ENCODE peak calls at places on chromosomes 11 and 22, in seven cellular contexts. One of them, this sample, is unnamed.

GRCh38 chr11:43955381-43956118 is 13.1 kb downstream of the C11orf96 start:
- DNase-seq in Peyer's patch: no peak
- DNase-seq in cardiac muscle cell: peak; percentile 34
- DNase-seq in A549: no peak
- DNase-seq in OCI-LY7: no peak
- DNase-seq in tibial artery: no peak
- DNase-seq in CD4-positive, alpha-beta memory T cell: no peak
- DNase-seq in this sample: no peak

GRCh38 chr11:133865466-133865865 is 20.2 kb upstream of the SPATA19 start:
- DNase-seq in OCI-LY7: no peak
- DNase-seq in CD4-positive, alpha-beta memory T cell: no peak
- DNase-seq in A549: no peak
- DNase-seq in Peyer's patch: no peak
- DNase-seq in cardiac muscle cell: no peak
- DNase-seq in tibial artery: no peak
- DNase-seq in this sample: no peak

GRCh38 chr11:130720232-130720787 is 196.0 kb downstream of the SNX19 start:
- DNase-seq in CD4-positive, alpha-beta memory T cell: no peak
- DNase-seq in A549: no peak
- DNase-seq in Peyer's patch: no peak
- DNase-seq in cardiac muscle cell: no peak
- DNase-seq in tibial artery: no peak
- DNase-seq in OCI-LY7: no peak
- DNase-seq in this sample: no peak

GRCh38 chr11:57094206-57094940 is 87.4 kb upstream of the LRRC55 start:
- DNase-seq in A549: no peak
- DNase-seq in tibial artery: no peak
- DNase-seq in CD4-positive, alpha-beta memory T cell: no peak
- DNase-seq in cardiac muscle cell: no peak
- DNase-seq in OCI-LY7: no peak
- DNase-seq in Peyer's patch: no peak
- DNase-seq in this sample: no peak

GRCh38 chr11:27807594-27807993 is 107.3 kb upstream of the BDNF start:
- DNase-seq in cardiac muscle cell: no peak
- DNase-seq in OCI-LY7: no peak
- DNase-seq in CD4-positive, alpha-beta memory T cell: no peak
- DNase-seq in A549: no peak
- DNase-seq in tibial artery: no peak
- DNase-seq in Peyer's patch: no peak
- DNase-seq in this sample: no peak

GRCh38 chr11:115247953-115248352 is 256.3 kb downstream of the CADM1 start:
- DNase-seq in A549: no peak
- DNase-seq in OCI-LY7: no peak
- DNase-seq in CD4-positive, alpha-beta memory T cell: no peak
- DNase-seq in tibial artery: no peak
- DNase-seq in cardiac muscle cell: no peak
- DNase-seq in Peyer's patch: no peak
- DNase-seq in this sample: no peak

GRCh38 chr11:2186669-2187266 is 15.2 kb upstream of the TH start:
- DNase-seq in Peyer's patch: no peak
- DNase-seq in tibial artery: no peak
- DNase-seq in cardiac muscle cell: peak; percentile 30
- DNase-seq in OCI-LY7: peak; percentile 62
- DNase-seq in A549: peak; percentile 76
- DNase-seq in CD4-positive, alpha-beta memory T cell: peak; percentile 34
- DNase-seq in this sample: no peak

GRCh38 chr11:67293090-67293489 is 4.0 kb downstream of the ANKRD13D start:
- DNase-seq in cardiac muscle cell: peak; percentile 64
- DNase-seq in CD4-positive, alpha-beta memory T cell: peak; percentile 65
- DNase-seq in Peyer's patch: no peak
- DNase-seq in tibial artery: no peak
- DNase-seq in OCI-LY7: no peak
- DNase-seq in A549: no peak
- DNase-seq in this sample: no peak

GRCh38 chr11:75667831-75668507 is 869 bp downstream of the MAP6 start:
- DNase-seq in OCI-LY7: no peak
- DNase-seq in CD4-positive, alpha-beta memory T cell: peak; percentile 8
- DNase-seq in Peyer's patch: no peak
- DNase-seq in cardiac muscle cell: peak; percentile 58
- DNase-seq in tibial artery: no peak
- DNase-seq in A549: peak; percentile 35
- DNase-seq in this sample: no peak

GRCh38 chr11:113896156-113896879 is 8.3 kb upstream of the HTR3B start:
- DNase-seq in Peyer's patch: peak; percentile 76
- DNase-seq in tibial artery: no peak
- DNase-seq in OCI-LY7: peak; percentile 48
- DNase-seq in A549: peak; percentile 15
- DNase-seq in CD4-positive, alpha-beta memory T cell: no peak
- DNase-seq in cardiac muscle cell: peak; percentile 50
- DNase-seq in this sample: no peak

GRCh38 chr22:23820748-23821211 is 18.0 kb downstream of the DERL3 start:
- DNase-seq in cardiac muscle cell: no peak
- DNase-seq in Peyer's patch: no peak
- DNase-seq in OCI-LY7: peak; percentile 59
- DNase-seq in A549: no peak
- DNase-seq in CD4-positive, alpha-beta memory T cell: no peak
- DNase-seq in tibial artery: no peak
- DNase-seq in this sample: no peak

GRCh38 chr11:92627615-92628201 is 341.7 kb upstream of the MTNR1B start:
- DNase-seq in cardiac muscle cell: no peak
- DNase-seq in tibial artery: no peak
- DNase-seq in A549: no peak
- DNase-seq in OCI-LY7: no peak
- DNase-seq in Peyer's patch: no peak
- DNase-seq in CD4-positive, alpha-beta memory T cell: no peak
- DNase-seq in this sample: no peak

GRCh38 chr11:134625631-134626030 is 213.6 kb upstream of the B3GAT1 start:
- DNase-seq in CD4-positive, alpha-beta memory T cell: no peak
- DNase-seq in Peyer's patch: no peak
- DNase-seq in tibial artery: no peak
- DNase-seq in cardiac muscle cell: no peak
- DNase-seq in A549: no peak
- DNase-seq in OCI-LY7: no peak
- DNase-seq in this sample: no peak

GRCh38 chr22:28923826-28924732 is 40.7 kb downstream of the ZNRF3 start:
- DNase-seq in Peyer's patch: peak; percentile 61
- DNase-seq in tibial artery: no peak
- DNase-seq in CD4-positive, alpha-beta memory T cell: no peak
- DNase-seq in OCI-LY7: no peak
- DNase-seq in A549: no peak
- DNase-seq in cardiac muscle cell: no peak
- DNase-seq in this sample: no peak

GRCh38 chr22:49861642-49862407 is 8.2 kb downstream of the ZBED4 start:
- DNase-seq in A549: no peak
- DNase-seq in CD4-positive, alpha-beta memory T cell: no peak
- DNase-seq in cardiac muscle cell: peak; percentile 29
- DNase-seq in tibial artery: peak; percentile 41
- DNase-seq in OCI-LY7: no peak
- DNase-seq in Peyer's patch: peak; percentile 33
- DNase-seq in this sample: no peak

GRCh38 chr11:843818-844692 is 1.4 kb downstream of the TSPAN4 start:
- DNase-seq in CD4-positive, alpha-beta memory T cell: no peak
- DNase-seq in Peyer's patch: peak; percentile 90
- DNase-seq in cardiac muscle cell: peak; percentile 98
- DNase-seq in A549: peak; percentile 86
- DNase-seq in tibial artery: peak; percentile 98
- DNase-seq in OCI-LY7: no peak
- DNase-seq in this sample: no peak

GRCh38 chr11:842370-843002 is at the start of the genes POLR2L and TSPAN4:
- DNase-seq in cardiac muscle cell: peak; percentile 94
- DNase-seq in CD4-positive, alpha-beta memory T cell: peak; percentile 83
- DNase-seq in OCI-LY7: peak; percentile 95
- DNase-seq in A549: no peak
- DNase-seq in tibial artery: peak; percentile 93
- DNase-seq in Peyer's patch: peak; percentile 94
- DNase-seq in this sample: no peak

GRCh38 chr11:844693-845644 is 2.3 kb downstream of the TSPAN4 start:
- DNase-seq in CD4-positive, alpha-beta memory T cell: no peak
- DNase-seq in cardiac muscle cell: peak; percentile 98
- DNase-seq in tibial artery: peak; percentile 97
- DNase-seq in OCI-LY7: peak; percentile 32
- DNase-seq in Peyer's patch: peak; percentile 85
- DNase-seq in A549: peak; percentile 83
- DNase-seq in this sample: no peak

GRCh38 chr11:841981-842369 is 354 bp downstream of the POLR2L start:
- DNase-seq in OCI-LY7: no peak
- DNase-seq in CD4-positive, alpha-beta memory T cell: no peak
- DNase-seq in tibial artery: no peak
- DNase-seq in A549: no peak
- DNase-seq in cardiac muscle cell: no peak
- DNase-seq in Peyer's patch: no peak
- DNase-seq in this sample: no peak

GRCh38 chr11:843086-843704 is 543 bp downstream of the TSPAN4 start:
- DNase-seq in A549: no peak
- DNase-seq in Peyer's patch: no peak
- DNase-seq in cardiac muscle cell: no peak
- DNase-seq in OCI-LY7: no peak
- DNase-seq in CD4-positive, alpha-beta memory T cell: no peak
- DNase-seq in tibial artery: no peak
- DNase-seq in this sample: no peak
- H3K4me1 ChIP-seq in A549: peaks cover 63% of the 10 kb centered on the region
- H3K4me1 ChIP-seq in Peyer's patch: peaks cover 37% of the 10 kb centered on the region
- H3K4me1 ChIP-seq in cardiac muscle cell: peaks cover 28% of the 10 kb centered on the region
- H3K4me1 ChIP-seq in OCI-LY7: peaks cover 27% of the 10 kb centered on the region
- H3K4me1 ChIP-seq in CD4-positive, alpha-beta memory T cell: peaks cover 31% of the 10 kb centered on the region
- H3K4me1 ChIP-seq in tibial artery: peaks cover 71% of the 10 kb centered on the region
- H3K4me1 ChIP-seq in this sample: peaks cover 13% of the 10 kb centered on the region

GRCh38 chr22:37171662-37172061 is 16.4 kb downstream of the C1QTNF6 start:
- DNase-seq in Peyer's patch: no peak
- DNase-seq in cardiac muscle cell: no peak
- DNase-seq in A549: no peak
- DNase-seq in CD4-positive, alpha-beta memory T cell: no peak
- DNase-seq in tibial artery: no peak
- DNase-seq in OCI-LY7: no peak
- DNase-seq in this sample: no peak
- H3K27ac ChIP-seq in Peyer's patch: no peak overlapping the region
- H3K27ac ChIP-seq in cardiac muscle cell: no peak overlapping the region
- H3K27ac ChIP-seq in A549: no peak overlapping the region
- H3K27ac ChIP-seq in CD4-positive, alpha-beta memory T cell: no peak overlapping the region
- H3K27ac ChIP-seq in tibial artery: no peak overlapping the region
- H3K27ac ChIP-seq in OCI-LY7: no peak overlapping the region
- H3K27ac ChIP-seq in this sample: no peak overlapping the region

GRCh38 chr11:74021998-74022397 is 13.1 kb upstream of the UCP3 start:
- DNase-seq in OCI-LY7: no peak
- DNase-seq in CD4-positive, alpha-beta memory T cell: no peak
- DNase-seq in Peyer's patch: no peak
- DNase-seq in cardiac muscle cell: no peak
- DNase-seq in tibial artery: no peak
- DNase-seq in A549: no peak
- DNase-seq in this sample: no peak
- H3K4me1 ChIP-seq in OCI-LY7: peaks cover 18% of the 10 kb centered on the region
- H3K4me1 ChIP-seq in CD4-positive, alpha-beta memory T cell: peaks cover 52% of the 10 kb centered on the region
- H3K4me1 ChIP-seq in Peyer's patch: peaks cover 14% of the 10 kb centered on the region
- H3K4me1 ChIP-seq in cardiac muscle cell: peaks cover 13% of the 10 kb centered on the region
- H3K4me1 ChIP-seq in tibial artery: peaks cover 44% of the 10 kb centered on the region
- H3K4me1 ChIP-seq in A549: peaks cover 20% of the 10 kb centered on the region
- H3K4me1 ChIP-seq in this sample: no peaks in the 10 kb centered on the region

GRCh38 chr11:60941371-60942119 is 10.4 kb downstream of the SLC15A3 start:
- DNase-seq in Peyer's patch: no peak
- DNase-seq in CD4-positive, alpha-beta memory T cell: no peak
- DNase-seq in cardiac muscle cell: no peak
- DNase-seq in tibial artery: no peak
- DNase-seq in A549: no peak
- DNase-seq in OCI-LY7: peak; percentile 46
- DNase-seq in this sample: no peak

GRCh38 chr11:60944504-60945294 is 7.3 kb downstream of the SLC15A3 start:
- DNase-seq in OCI-LY7: no peak
- DNase-seq in CD4-positive, alpha-beta memory T cell: no peak
- DNase-seq in tibial artery: no peak
- DNase-seq in Peyer's patch: no peak
- DNase-seq in A549: peak; percentile 25
- DNase-seq in cardiac muscle cell: no peak
- DNase-seq in this sample: no peak

GRCh38 chr11:60945295-60945667 is 6.7 kb downstream of the SLC15A3 start:
- DNase-seq in cardiac muscle cell: no peak
- DNase-seq in OCI-LY7: no peak
- DNase-seq in tibial artery: no peak
- DNase-seq in A549: no peak
- DNase-seq in Peyer's patch: no peak
- DNase-seq in CD4-positive, alpha-beta memory T cell: no peak
- DNase-seq in this sample: no peak

GRCh38 chr11:60942207-60942606 is 9.8 kb downstream of the SLC15A3 start:
- DNase-seq in A549: no peak
- DNase-seq in Peyer's patch: no peak
- DNase-seq in OCI-LY7: no peak
- DNase-seq in CD4-positive, alpha-beta memory T cell: no peak
- DNase-seq in tibial artery: no peak
- DNase-seq in cardiac muscle cell: no peak
- DNase-seq in this sample: no peak

GRCh38 chr11:60942970-60943565 is 8.9 kb downstream of the SLC15A3 start:
- DNase-seq in cardiac muscle cell: no peak
- DNase-seq in CD4-positive, alpha-beta memory T cell: no peak
- DNase-seq in Peyer's patch: no peak
- DNase-seq in A549: no peak
- DNase-seq in OCI-LY7: no peak
- DNase-seq in tibial artery: no peak
- DNase-seq in this sample: no peak
- H3K27ac ChIP-seq in cardiac muscle cell: no peak overlapping the region
- H3K27ac ChIP-seq in CD4-positive, alpha-beta memory T cell: no peak overlapping the region
- H3K27ac ChIP-seq in Peyer's patch: no peak overlapping the region
- H3K27ac ChIP-seq in A549: no peak overlapping the region
- H3K27ac ChIP-seq in OCI-LY7: no peak overlapping the region
- H3K27ac ChIP-seq in tibial artery: no peak overlapping the region
- H3K27ac ChIP-seq in this sample: no peak overlapping the region

This sample was measured in iPS DF 6.9.